ENCODE peak calls at places on chromosomes 13 and 19, in four cellular contexts. F is pancreas, Q is A549, D is lung. U is an unnamed sample.

GRCh38 chr19:12864143-12864542 is 17.1 kb downstream of the DNASE2 start:
- ATAC-seq in Q (no peak), D (no peak), F (no peak), U (no peak)

GRCh38 chr13:61770697-61771096 is 355.0 kb upstream of the PCDH20 start:
- ATAC-seq in Q (no peak), D (no peak), F (no peak), U (no peak)

GRCh38 chr13:45989607-45990006 is 62.9 kb downstream of the ZC3H13 start:
- ATAC-seq in D (no peak), F (peak; percentile 60), Q (no peak), U (peak; percentile 53)

GRCh38 chr13:100330662-100331061 is 241.8 kb downstream of the PCCA start:
- ATAC-seq in Q (no peak), D (no peak), F (no peak), U (no peak)

GRCh38 chr13:50693755-50694154 is 149.7 kb downstream of the DLEU7 start:
- ATAC-seq in F (peak; percentile 45), Q (no peak), D (peak; percentile 30), U (peak; percentile 74)

GRCh38 chr13:48221301-48222190 is 11.5 kb upstream of the ITM2B start:
- ATAC-seq in Q (no peak), F (peak; percentile 44), D (peak; percentile 31), U (peak; percentile 26)

GRCh38 chr19:5001547-5002131 is 32.7 kb downstream of the KDM4B start:
- ATAC-seq in Q (peak; percentile 89), F (peak; percentile 46), D (no peak), U (no peak)

GRCh38 chr19:5040544-5041167 is 71.7 kb downstream of the KDM4B start:
- ATAC-seq in Q (no peak), D (no peak), F (no peak), U (no peak)

GRCh38 chr19:40494191-40494838 is 27.5 kb downstream of the SPTBN4 start:
- ATAC-seq in Q (no peak), F (no peak), D (no peak), U (no peak)

GRCh38 chr13:45798851-45799250 is 52.7 kb downstream of the SIAH3 start:
- ATAC-seq in F (no peak), D (no peak), Q (no peak), U (no peak)

GRCh38 chr19:18386543-18387251 is 739 bp downstream of the GDF15 start:
- ATAC-seq in F (peak; percentile 6), D (no peak), Q (peak; percentile 9), U (peak; percentile 18)

GRCh38 chr13:75749407-75749806 is 113.3 kb downstream of the LMO7 start:
- ATAC-seq in D (no peak), Q (no peak), F (peak; percentile 16), U (no peak)

GRCh38 chr19:29006057-29006735 is 206.8 kb downstream of the UQCRFS1 start:
- ATAC-seq in D (no peak), F (no peak), Q (no peak), U (no peak)

GRCh38 chr19:52584686-52585085 is 14.6 kb downstream of the ZNF701 start:
- ATAC-seq in F (no peak), D (no peak), Q (no peak), U (no peak)

GRCh38 chr13:111210488-111210887 is 95.4 kb downstream of the ARHGEF7 start:
- ATAC-seq in F (peak; percentile 34), Q (peak; percentile 54), D (peak; percentile 73), U (peak; percentile 67)

GRCh38 chr13:50672025-50672424 is 171.5 kb downstream of the DLEU7 start:
- ATAC-seq in F (peak; percentile 82), D (no peak), Q (no peak), U (no peak)

GRCh38 chr13:43132228-43132627 is 108.8 kb downstream of the DNAJC15 start:
- ATAC-seq in F (peak; percentile 89), Q (peak; percentile 68), D (no peak), U (no peak)

GRCh38 chr19:5899728-5900526 is 3.7 kb downstream of the NDUFA11 start:
- ATAC-seq in F (no peak), Q (no peak), D (no peak), U (no peak)

GRCh38 chr19:53365899-53366493 is 491 bp downstream of the ZNF525 start:
- ATAC-seq in D (no peak), F (peak; percentile 79), Q (peak; percentile 45), U (peak; percentile 48)

GRCh38 chr13:97255515-97255999 is 33.4 kb downstream of the MBNL2 start:
- ATAC-seq in D (no peak), F (no peak), Q (no peak), U (no peak)

GRCh38 chr13:97257228-97257755 is 35.2 kb downstream of the MBNL2 start:
- ATAC-seq in Q (peak; percentile 6), D (no peak), F (peak; percentile 0), U (no peak)

GRCh38 chr13:97257800-97258799 is 36.0 kb downstream of the MBNL2 start:
- ATAC-seq in D (peak; percentile 22), F (peak; percentile 78), Q (peak; percentile 82), U (peak; percentile 80)

GRCh38 chr13:97254809-97255208 is 32.7 kb downstream of the MBNL2 start:
- ATAC-seq in Q (peak; percentile 6), F (no peak), D (no peak), U (no peak)

DNA sequence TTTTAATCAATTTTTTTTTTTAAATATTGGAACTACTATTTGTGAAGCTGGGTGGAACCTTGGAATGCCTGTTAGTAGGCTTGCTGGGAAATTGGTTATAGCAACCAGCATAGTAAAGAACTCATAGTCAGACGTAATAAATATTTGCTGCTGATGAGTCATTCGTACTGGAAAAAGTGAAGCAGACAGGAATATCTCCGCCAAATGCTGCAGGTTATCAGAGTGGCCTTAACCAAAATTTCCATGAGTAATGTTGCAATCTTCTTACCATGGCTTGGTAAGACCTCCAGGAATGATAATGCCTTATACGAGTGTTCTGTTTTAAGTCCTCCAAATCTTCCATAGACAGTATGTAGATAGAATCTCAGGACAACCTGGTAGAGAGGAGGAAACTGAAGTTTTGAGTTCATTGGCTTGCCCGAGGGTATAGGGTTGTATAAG is 34.2 kb downstream of the MBNL2 start:
- ATAC-seq in D (peak; percentile 56), Q (peak; percentile 56), F (peak; percentile 67), U (peak; percentile 58)
- H3K4me3 ChIP-seq in D (no peak overlapping the region), Q (peak overlapping the region; percentile 16), F (no peak overlapping the region), U (no peak overlapping the region)

GRCh38 chr19:936175-936546 is 10.3 kb downstream of the ARID3A start:
- ATAC-seq in F (no peak), Q (no peak), D (no peak), U (no peak)
- H3K4me1 ChIP-seq in F (peaks cover 37% of the 10 kb centered on the region), Q (peaks cover 37% of the 10 kb centered on the region), D (peaks cover 7% of the 10 kb centered on the region), U (no peaks in the 10 kb centered on the region)

DNA sequence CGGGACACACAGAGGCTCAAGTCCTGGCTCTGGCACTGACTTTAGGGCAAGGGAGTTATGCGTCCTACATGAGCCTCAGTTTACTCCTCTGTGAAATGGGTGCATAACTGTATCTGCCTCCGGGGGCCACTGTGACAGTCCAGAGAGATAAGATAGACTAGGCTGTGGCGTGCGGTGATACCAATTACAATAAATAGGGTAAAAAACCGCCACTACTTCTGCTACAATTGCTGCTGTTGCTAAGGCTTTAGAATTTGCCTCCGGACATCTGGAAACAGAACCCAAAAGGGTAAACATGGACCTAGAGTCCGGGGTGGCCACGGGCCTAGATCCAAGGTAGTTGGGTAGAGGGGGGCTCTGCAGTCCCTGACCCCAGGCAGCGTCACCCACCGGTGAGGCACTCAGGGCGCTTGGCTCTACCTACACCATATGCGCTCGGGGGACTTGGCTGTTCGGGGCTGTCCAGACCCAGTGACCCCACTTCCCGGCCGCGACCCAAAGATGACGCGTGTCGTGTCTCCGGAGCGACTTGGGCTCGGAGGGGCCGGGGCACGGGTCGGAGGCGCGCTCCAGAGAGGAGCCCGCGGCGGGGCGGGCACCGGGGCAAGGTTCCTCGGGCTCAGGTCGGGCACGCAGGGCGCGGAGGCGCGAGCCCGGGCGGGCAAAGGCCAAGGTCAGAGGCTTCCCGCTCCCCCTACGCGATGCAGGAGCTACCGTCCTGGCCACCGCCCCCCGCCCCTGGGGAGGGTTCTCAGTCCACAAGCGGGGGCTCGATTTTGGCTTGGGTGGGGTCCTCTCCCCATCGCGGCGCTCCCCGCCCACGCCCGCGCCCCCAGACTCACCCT is 1.0 kb downstream of the INSR start:
- ATAC-seq in D (no peak), F (peak; percentile 20), Q (no peak), U (peak; percentile 12)
- H3K4me3 ChIP-seq in D (peak overlapping the region; percentile 90), F (peak overlapping the region; percentile 79), Q (peak overlapping the region; percentile 90), U (peak overlapping the region; percentile 100)

GRCh38 chr19:45955905-45956608 is 17.6 kb downstream of the NOVA2 start:
- ATAC-seq in F (no peak), D (peak; percentile 44), Q (peak; percentile 14), U (peak; percentile 80)

GRCh38 chr19:45952691-45953505 is 20.8 kb downstream of the NOVA2 start:
- ATAC-seq in D (no peak), Q (peak; percentile 83), F (peak; percentile 80), U (no peak)

GRCh38 chr19:45953676-45954075 is 20.0 kb downstream of the NOVA2 start:
- ATAC-seq in D (no peak), Q (no peak), F (no peak), U (no peak)

GRCh38 chr19:45952341-45952690 is 21.3 kb downstream of the NOVA2 start:
- ATAC-seq in Q (peak; percentile 6), D (no peak), F (no peak), U (no peak)

GRCh38 chr19:45954132-45954531 is 19.5 kb downstream of the NOVA2 start:
- ATAC-seq in D (no peak), F (no peak), Q (no peak), U (no peak)
- H3K4me1 ChIP-seq in D (no peaks in the 10 kb centered on the region), F (no peaks in the 10 kb centered on the region), Q (peaks cover 17% of the 10 kb centered on the region), U (no peaks in the 10 kb centered on the region)

DNA sequence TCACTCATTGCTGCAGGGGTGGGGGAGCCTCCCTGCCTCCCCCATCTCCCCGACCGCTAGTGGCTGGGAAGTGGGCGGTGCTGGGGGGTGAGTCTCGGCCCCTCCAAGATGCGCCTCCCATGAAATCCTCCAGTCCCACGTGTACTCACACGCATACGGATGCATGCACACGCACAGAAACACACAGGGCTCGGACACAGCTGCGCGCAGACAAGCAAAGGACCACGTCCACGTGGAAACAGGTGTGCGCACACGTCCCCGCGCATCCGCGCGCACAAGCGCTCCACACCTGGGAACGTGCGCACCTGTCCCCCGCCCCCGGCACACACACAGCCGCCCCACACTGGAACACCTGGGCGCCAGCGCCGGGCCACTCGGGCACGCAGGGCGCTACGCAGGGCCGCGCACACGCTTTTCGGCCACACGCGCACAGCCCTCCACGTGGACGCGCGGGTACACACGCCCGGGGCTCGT is 680 bp downstream of the MATK start:
- ATAC-seq in D (no peak), Q (peak; percentile 43), F (peak; percentile 25), U (no peak)
- H3K4me3 ChIP-seq in D (peak overlapping the region; percentile 66), Q (no peak overlapping the region), F (peak overlapping the region; percentile 5), U (no peak overlapping the region)

U was measured in gastroesophageal sphincter.